ENCODE peak calls at places on chromosomes 7 and 10, in six cellular contexts. W is neuronal stem cell, K is IMR-90, S is mesendoderm, B is H1, E is H9. M is an unnamed sample.

GRCh38 chr7:29556405-29557195 is 7.0 kb upstream of the PRR15 start:
- DNase-seq in S (no peak), W (no peak), B (no peak), K (no peak), E (no peak), M (no peak)

GRCh38 chr10:82319558-82319957 is 444.6 kb downstream of the NRG3 start:
- DNase-seq in W (no peak), B (no peak), S (peak; percentile 23), K (no peak), E (peak; percentile 31), M (no peak)

GRCh38 chr7:139358541-139359365 is 941 bp upstream of the LUC7L2 start:
- DNase-seq in W (no peak), B (no peak), K (peak; percentile 33), E (no peak), S (peak; percentile 45), M (peak; percentile 48)

GRCh38 chr10:60732240-60733188 is 45.8 kb upstream of the CDK1 start:
- DNase-seq in B (no peak), S (peak; percentile 48), W (no peak), E (peak; percentile 48), K (no peak), M (peak; percentile 26)

GRCh38 chr10:66783296-66783695 is 142.5 kb upstream of the LRRTM3 start:
- DNase-seq in E (no peak), S (no peak), K (peak; percentile 56), W (no peak), B (no peak), M (no peak)

GRCh38 chr10:93445978-93446720 is 36.0 kb downstream of the MYOF start:
- DNase-seq in W (no peak), E (no peak), B (no peak), S (no peak), K (no peak), M (no peak)

GRCh38 chr7:30896041-30896440 is 15.6 kb upstream of the AQP1 start:
- DNase-seq in S (peak; percentile 88), E (no peak), K (no peak), W (no peak), B (no peak), M (no peak)

GRCh38 chr10:57864789-57865676 is 402.7 kb downstream of the IPMK start:
- DNase-seq in K (no peak), E (no peak), B (no peak), S (peak; percentile 45), W (no peak), M (no peak)

GRCh38 chr10:35765996-35766395 is 123.9 kb upstream of the FZD8 start:
- DNase-seq in K (no peak), W (no peak), E (no peak), B (no peak), S (no peak), M (no peak)

GRCh38 chr7:44184221-44184873 is 4.9 kb downstream of the GCK start:
- DNase-seq in B (peak; percentile 15), K (peak; percentile 89), W (no peak), S (peak; percentile 79), E (no peak), M (peak; percentile 89)

GRCh38 chr7:156950381-156950858 is 908 bp downstream of the NOM1 start:
- DNase-seq in E (no peak), B (no peak), W (no peak), S (peak; percentile 45), K (peak; percentile 3), M (peak; percentile 71)

GRCh38 chr10:117539903-117540639 is 2.5 kb upstream of the EMX2 start:
- DNase-seq in E (no peak), B (no peak), W (no peak), K (no peak), S (peak; percentile 12), M (no peak)

GRCh38 chr7:32347244-32347828 is 142.8 kb downstream of the LSM5 start:
- DNase-seq in W (peak; percentile 8), K (no peak), B (no peak), S (peak; percentile 10), E (no peak), M (peak; percentile 7)

GRCh38 chr7:11988186-11988585 is 156.2 kb upstream of the THSD7A start:
- DNase-seq in K (no peak), B (no peak), S (no peak), W (no peak), E (no peak), M (no peak)

GRCh38 chr10:77877461-77878344 is 48.9 kb downstream of the DLG5 start:
- DNase-seq in W (peak; percentile 33), B (peak; percentile 72), E (peak; percentile 93), S (peak; percentile 99), K (peak; percentile 82), M (peak; percentile 79)

GRCh38 chr7:134593530-134594392 is 44.9 kb downstream of the AKR1B15 start:
- DNase-seq in E (no peak), K (peak; percentile 95), S (peak; percentile 40), B (no peak), W (no peak), M (peak; percentile 87)

GRCh38 chr7:7719235-7719634 is 828 bp upstream of the RPA3 start:
- DNase-seq in W (no peak), K (peak; percentile 99), S (no peak), B (no peak), E (no peak), M (peak; percentile 75)

GRCh38 chr10:120475844-120476791 is 19.1 kb downstream of the PLPP4 start:
- DNase-seq in K (no peak), S (no peak), B (no peak), E (no peak), W (no peak), M (no peak)

GRCh38 chr7:83347836-83348482 is 185.3 kb upstream of the PCLO start:
- DNase-seq in B (no peak), E (no peak), W (no peak), K (peak; percentile 65), S (peak; percentile 83), M (peak; percentile 85)

GRCh38 chr10:103598654-103599115 is 105.2 kb downstream of the NEURL1 start:
- DNase-seq in S (peak; percentile 84), K (peak; percentile 82), E (peak; percentile 75), B (peak; percentile 31), W (peak; percentile 70), M (peak; percentile 88)

GRCh38 chr10:88082806-88083596 is 219.6 kb downstream of the PTEN start:
- DNase-seq in E (no peak), K (no peak), S (no peak), B (no peak), W (no peak), M (no peak)

GRCh38 chr7:137160236-137160635 is 183.3 kb downstream of the PTN start:
- DNase-seq in B (no peak), E (no peak), S (no peak), K (no peak), W (no peak), M (peak; percentile 14)

GRCh38 chr7:6294839-6295238 is 22.4 kb upstream of the CYTH3 start:
- DNase-seq in K (no peak), S (no peak), W (no peak), B (no peak), E (no peak), M (peak; percentile 62)

GRCh38 chr7:133364959-133365680 is 112.2 kb downstream of the EXOC4 start:
- DNase-seq in B (no peak), K (peak; percentile 80), S (no peak), E (no peak), W (no peak), M (peak; percentile 33)

GRCh38 chr7:28853834-28854749 is 104.0 kb downstream of the TRIL start:
- DNase-seq in S (peak; percentile 86), K (peak; percentile 46), W (peak; percentile 75), B (peak; percentile 71), E (peak; percentile 92), M (peak; percentile 62)

DNA sequence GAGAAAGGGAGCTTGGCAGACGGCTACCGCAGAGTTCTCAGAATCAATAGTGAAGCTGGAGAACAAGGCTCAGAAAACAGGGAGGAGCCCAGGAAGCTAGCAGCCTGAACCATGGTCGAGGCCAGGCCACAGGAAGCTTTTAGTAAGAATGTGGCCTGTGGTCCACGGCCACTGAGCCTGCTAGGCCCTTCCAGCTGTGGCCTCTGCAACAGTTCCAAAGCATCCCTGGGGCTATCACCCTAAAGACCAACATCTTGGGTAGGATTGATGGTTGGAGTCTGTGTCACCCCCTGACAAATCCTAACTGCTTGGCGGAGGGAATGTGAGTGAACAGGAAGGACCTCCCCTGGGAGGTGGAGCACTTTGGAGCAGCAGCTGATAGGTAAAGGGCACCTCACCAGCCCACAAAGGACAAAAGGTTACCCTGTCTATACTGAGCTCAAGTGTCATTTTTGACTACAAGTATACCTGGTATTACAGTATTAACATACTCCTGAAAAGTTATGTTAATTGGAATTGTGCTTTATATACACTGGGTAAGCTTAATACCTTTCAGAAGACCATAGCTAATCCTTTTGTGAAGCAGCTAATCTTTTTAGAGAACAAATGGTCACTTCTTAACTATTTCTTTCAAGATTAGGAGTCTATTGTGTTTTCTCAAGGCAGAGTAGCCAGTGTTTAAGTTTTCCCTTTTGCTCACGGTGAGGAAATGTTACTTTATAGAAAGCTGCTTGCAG is 18.7 kb downstream of the PTPRE start:
- DNase-seq in S (peak; percentile 42), B (no peak), W (no peak), E (no peak), K (no peak), M (no peak)
- H3K18ac ChIP-seq in S (no peak overlapping the region), B (no peak overlapping the region), W (peak overlapping the region; percentile 35), E (no peak overlapping the region), K (no peak overlapping the region), M (peak overlapping the region; percentile 86)

GRCh38 chr7:26293569-26294308 is 2.1 kb downstream of the SNX10 start:
- DNase-seq in E (no peak), K (no peak), S (no peak), W (no peak), B (no peak), M (no peak)

GRCh38 chr7:26292768-26293560 is 1.3 kb downstream of the SNX10 start:
- DNase-seq in B (no peak), W (no peak), S (peak; percentile 55), K (no peak), E (peak; percentile 52), M (no peak)

GRCh38 chr7:26298432-26299058 is 6.9 kb downstream of the SNX10 start:
- DNase-seq in W (no peak), B (no peak), S (no peak), K (no peak), E (no peak), M (no peak)

GRCh38 chr7:26291699-26292538 is at the start of gene SNX10:
- DNase-seq in K (no peak), B (peak; percentile 41), E (peak; percentile 79), W (peak; percentile 36), S (peak; percentile 78), M (peak; percentile 22)

DNA sequence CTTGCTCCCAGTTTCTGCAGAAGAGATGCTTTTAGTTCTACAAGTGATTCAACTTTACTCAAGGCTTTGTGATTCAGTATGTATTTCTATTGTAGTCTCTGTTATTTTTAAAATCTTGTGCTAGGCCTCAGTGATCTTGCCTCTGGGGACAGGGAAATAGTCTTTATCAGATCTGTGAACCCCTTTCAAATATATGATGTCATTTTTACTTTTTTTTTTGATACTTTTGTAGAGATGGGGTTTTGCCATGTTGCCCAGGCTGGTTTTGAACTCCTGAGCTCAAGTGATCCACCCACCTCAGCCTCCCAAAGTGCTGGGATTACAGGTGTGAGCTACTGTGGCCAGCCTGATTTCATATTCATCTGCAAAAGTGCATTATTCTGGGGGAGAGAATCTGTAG is 3.4 kb downstream of the SNX10 start:
- DNase-seq in W (no peak), S (no peak), E (no peak), B (no peak), K (no peak), M (no peak)
- H3K27ac ChIP-seq in W (no peak overlapping the region), S (no peak overlapping the region), E (no peak overlapping the region), B (no peak overlapping the region), K (no peak overlapping the region), M (no peak overlapping the region)

GRCh38 chr7:1320616-1321289 is 88.1 kb downstream of the UNCX start:
- DNase-seq in E (no peak), B (no peak), K (no peak), S (no peak), W (no peak), M (no peak)
- H2BK15ac ChIP-seq in E (no peak overlapping the region), B (peak overlapping the region; percentile 9), K (no peak overlapping the region), S (no peak overlapping the region), W (peak overlapping the region; percentile 93), M (no peak overlapping the region)

GRCh38 chr7:155837126-155837479 is 24.8 kb upstream of the SHH start:
- DNase-seq in K (no peak), S (no peak), E (no peak), B (no peak), W (no peak), M (no peak)
- H3K18ac ChIP-seq in K (no peak overlapping the region), S (no peak overlapping the region), E (no peak overlapping the region), B (no peak overlapping the region), W (peak overlapping the region; percentile 68), M (no peak overlapping the region)

M was measured in mesenchymal stem cell.